ENCODE peak calls at places on chromosomes 11 and 22, in nine cellular contexts. V is fibroblast of lung, A is stomach, U is cardiac fibroblast, R is BE2C, E is Peyer's patch, Z is mucosa of descending colon, F is IMR-90, C is coronary artery. D is an unnamed sample.

GRCh38 chr11:45366196-45366595 is 80.1 kb upstream of the SYT13 start:
- DNase-seq in R (no peak), U (no peak), Z (no peak), A (no peak), C (no peak), F (no peak), E (no peak), V (no peak), D (no peak)

GRCh38 chr11:73350908-73351636 is 25.1 kb upstream of the RELT start:
- DNase-seq in V (peak; percentile 57), U (peak; percentile 87), F (peak; percentile 84), E (peak; percentile 78), C (no peak), Z (peak; percentile 53), A (peak; percentile 70), R (peak; percentile 50), D (peak; percentile 77)

GRCh38 chr11:62146476-62147200 is 22.8 kb downstream of the INCENP start:
- DNase-seq in V (no peak), F (no peak), A (peak; percentile 22), Z (no peak), E (peak; percentile 40), C (peak; percentile 38), U (no peak), R (no peak), D (no peak)

GRCh38 chr22:49614966-49615965 is 212.4 kb downstream of the BRD1 start:
- DNase-seq in E (no peak), A (no peak), U (no peak), Z (no peak), C (no peak), V (no peak), R (no peak), F (no peak), D (no peak)

GRCh38 chr22:29080061-29080975 is 7.5 kb downstream of the KREMEN1 start:
- DNase-seq in F (no peak), U (peak; percentile 19), C (no peak), R (peak; percentile 60), E (no peak), Z (no peak), A (no peak), V (no peak), D (peak; percentile 45)

GRCh38 chr11:73072935-73073481 is 69.1 kb downstream of the FCHSD2 start:
- DNase-seq in R (no peak), V (peak; percentile 15), E (no peak), Z (peak; percentile 59), F (peak; percentile 12), C (no peak), A (no peak), U (peak; percentile 65), D (peak; percentile 34)

GRCh38 chr11:133946541-133947297 is 10.0 kb downstream of the IGSF9B start:
- DNase-seq in C (no peak), U (peak; percentile 19), Z (no peak), R (peak; percentile 96), F (no peak), A (no peak), E (no peak), V (no peak), D (no peak)

GRCh38 chr22:27075028-27075678 is 417.8 kb downstream of the MIAT start:
- DNase-seq in V (no peak), C (no peak), A (no peak), U (peak; percentile 7), Z (no peak), R (no peak), F (no peak), E (no peak), D (no peak)

GRCh38 chr11:120336641-120337132 is 474 bp downstream of the ARHGEF12 start:
- DNase-seq in U (peak; percentile 49), E (peak; percentile 62), C (peak; percentile 84), A (no peak), F (peak; percentile 20), V (peak; percentile 30), Z (peak; percentile 60), R (peak; percentile 61), D (no peak)

GRCh38 chr11:17351171-17351509 is 460 bp upstream of the NCR3LG1 start:
- DNase-seq in E (no peak), C (no peak), F (no peak), U (no peak), V (no peak), Z (no peak), A (no peak), R (no peak), D (no peak)

GRCh38 chr22:50306753-50307749 is at the start of gene PLXNB2:
- DNase-seq in U (peak; percentile 93), A (peak; percentile 84), R (peak; percentile 80), Z (peak; percentile 85), V (peak; percentile 79), E (peak; percentile 87), C (no peak), F (peak; percentile 80), D (peak; percentile 86)

DNA sequence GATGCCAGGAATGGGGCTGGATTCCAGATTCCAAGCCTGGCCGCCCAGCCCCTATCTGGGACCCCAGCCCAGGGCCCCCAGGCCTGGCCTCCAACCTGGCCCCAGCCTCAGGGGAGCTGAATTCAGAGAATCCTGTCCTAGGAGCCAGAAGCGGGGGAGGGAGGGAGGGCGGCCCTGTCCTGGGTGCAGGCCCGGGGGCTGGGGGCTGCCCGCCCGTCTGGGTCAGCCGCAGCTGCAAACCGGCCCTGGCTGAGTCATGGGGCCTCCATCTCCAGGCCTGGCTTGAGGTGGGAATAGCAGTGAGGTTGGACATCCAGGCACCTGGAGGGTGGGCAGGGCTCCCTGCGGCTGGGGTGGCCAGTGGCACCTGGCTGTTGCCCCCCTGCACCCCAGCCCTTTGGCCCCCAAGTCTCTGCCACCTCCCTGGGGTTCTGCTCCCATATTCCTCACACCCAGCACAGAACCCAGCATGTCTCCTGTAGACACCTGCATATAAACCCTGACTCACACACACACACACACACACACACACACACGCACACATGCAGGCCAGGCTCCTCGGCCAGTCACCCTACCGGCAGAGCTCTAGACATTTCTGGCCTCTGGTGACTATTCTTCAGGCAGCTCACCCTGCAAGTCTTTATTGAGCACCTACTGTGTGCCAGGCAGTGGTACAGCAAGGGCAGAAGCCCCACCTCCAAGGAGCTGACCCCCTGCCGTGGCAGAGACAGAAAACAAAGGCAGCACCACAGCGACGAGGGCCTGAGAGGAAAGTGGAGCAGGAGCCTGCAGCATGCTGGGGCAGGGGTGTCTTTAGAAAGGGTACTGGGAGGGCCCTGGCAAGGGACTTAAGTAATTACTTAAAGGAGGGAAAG is 50.4 kb downstream of the CDKN1C start:
- DNase-seq in U (no peak), R (no peak), C (no peak), Z (no peak), A (no peak), V (peak; percentile 64), F (peak; percentile 54), E (no peak), D (no peak)
- TF ChIP-seq CTCF in U (no peak), R (no peak), C (no peak), Z (no peak), A (no peak), V (no peak), F (no peak), E (no peak), D (no peak)

DNA sequence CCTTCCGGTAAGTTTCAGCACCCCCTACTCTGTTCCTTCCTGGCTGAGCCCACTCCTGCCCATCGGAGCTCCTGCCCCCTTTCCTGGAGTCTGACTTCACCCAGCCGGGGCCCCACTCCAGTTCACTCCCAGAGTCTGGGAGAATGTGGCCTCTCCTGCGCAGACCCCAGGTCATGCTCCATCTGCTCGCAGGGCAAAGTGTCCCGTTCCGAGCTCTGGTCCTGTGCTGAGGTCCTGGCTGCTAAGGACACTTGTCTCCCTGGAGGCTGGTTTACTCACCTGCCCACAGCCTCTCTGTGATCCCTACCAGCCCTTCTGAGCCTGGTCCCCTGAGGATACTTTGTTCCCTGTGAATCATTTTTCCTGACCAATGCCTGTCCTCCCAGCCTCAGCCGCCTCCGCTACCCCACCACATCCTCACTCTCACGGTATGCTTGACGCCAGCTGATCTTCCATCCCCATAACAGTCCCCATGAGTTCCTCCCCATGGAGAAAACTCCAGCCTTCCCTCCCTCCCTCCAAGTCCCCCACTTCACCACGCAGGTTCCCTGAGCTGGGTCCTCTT is 526 bp downstream of the IFITM10 start:
- DNase-seq in Z (no peak), F (peak; percentile 78), A (no peak), V (peak; percentile 81), R (no peak), U (peak; percentile 82), C (no peak), E (no peak), D (peak; percentile 87)
- H3K4me3 ChIP-seq in Z (no peak overlapping the region), F (no peak overlapping the region), A (peak overlapping the region; percentile 34), V (no peak overlapping the region), R (no peak overlapping the region), U (peak overlapping the region; percentile 45), C (peak overlapping the region; percentile 72), E (no peak overlapping the region), D (peak overlapping the region; percentile 28)

GRCh38 chr11:7904910-7905309 is 26.2 kb downstream of the OR10A6 start:
- DNase-seq in Z (no peak), F (peak; percentile 69), V (peak; percentile 41), E (no peak), C (no peak), A (no peak), R (no peak), U (peak; percentile 28), D (peak; percentile 70)
- TF ChIP-seq CTCF in Z (no peak), F (peak; percentile 71), V (peak; percentile 49), E (no peak), C (no peak), A (peak; percentile 24), R (no peak), U (peak; percentile 28), D (peak; percentile 61)

DNA sequence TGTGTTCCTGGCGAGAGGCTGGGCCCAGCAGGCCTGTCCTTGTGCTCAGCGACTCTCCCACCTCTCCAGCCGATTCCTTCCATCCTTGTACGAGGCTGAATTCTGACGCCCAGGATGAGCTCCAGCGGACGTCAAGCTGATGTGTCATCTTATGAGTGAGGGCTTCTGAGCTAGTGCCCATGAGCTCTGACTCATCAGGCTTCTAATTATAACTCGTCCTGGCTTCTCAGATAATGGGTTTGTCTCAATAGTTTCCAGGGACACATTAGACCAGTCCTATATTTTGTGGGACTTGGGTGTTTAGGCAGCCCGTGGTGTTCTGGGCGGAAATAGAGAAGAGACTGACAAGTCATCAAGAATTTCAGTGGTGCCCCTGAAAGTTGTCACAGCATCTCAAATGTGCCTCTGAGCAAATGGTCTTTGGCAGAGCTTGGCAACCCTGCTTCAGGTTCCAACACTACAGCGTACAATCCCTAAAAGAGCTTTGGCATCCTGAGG is 108.2 kb upstream of the CD44 start:
- DNase-seq in F (peak; percentile 98), C (peak; percentile 83), Z (peak; percentile 37), A (no peak), U (peak; percentile 85), E (peak; percentile 60), V (peak; percentile 96), R (no peak), D (peak; percentile 90)
- H3K4me3 ChIP-seq in F (no peak overlapping the region), C (no peak overlapping the region), Z (no peak overlapping the region), A (no peak overlapping the region), U (no peak overlapping the region), E (no peak overlapping the region), V (no peak overlapping the region), R (no peak overlapping the region), D (no peak overlapping the region)

GRCh38 chr11:118572075-118572913 is at the start of gene ARCN1:
- DNase-seq in F (peak; percentile 73), A (peak; percentile 78), C (peak; percentile 92), Z (peak; percentile 77), U (peak; percentile 84), V (peak; percentile 75), R (peak; percentile 80), E (peak; percentile 90), D (peak; percentile 79)
- TF ChIP-seq CTCF in F (no peak), A (no peak), C (no peak), Z (no peak), U (no peak), V (no peak), R (no peak), E (no peak), D (no peak)

D was measured in AG10803.